ENCODE peak calls at places on chromosomes 6 and 20, in five cellular contexts. Q is B cell, J is right lobe of liver, K is ovary, O is brain microvascular endothelial cell. S is an unnamed sample.

GRCh38 chr6:3517350-3517749 is 60.5 kb upstream of the SLC22A23 start:
- DNase-seq in Q (no peak), J (no peak), K (no peak), O (peak; percentile 80), S (no peak)

GRCh38 chr6:158069800-158070195 is 88.1 kb downstream of the SYNJ2 start:
- DNase-seq in Q (no peak), J (no peak), K (no peak), O (peak; percentile 73), S (no peak)

GRCh38 chr20:53922901-53923314 is 147.5 kb downstream of the BCAS1 start:
- DNase-seq in Q (peak; percentile 69), J (no peak), K (no peak), O (no peak), S (no peak)

GRCh38 chr6:151294561-151295101 is 54.9 kb downstream of the AKAP12 start:
- DNase-seq in Q (no peak), J (no peak), K (no peak), O (peak; percentile 70), S (no peak)

GRCh38 chr6:32148722-32149576 is 2.8 kb downstream of the PRRT1 start:
- DNase-seq in Q (peak; percentile 66), J (peak; percentile 66), K (peak; percentile 65), O (peak; percentile 33), S (peak; percentile 68)

GRCh38 chr20:58538752-58539151 is 23.6 kb upstream of the APCDD1L start:
- DNase-seq in Q (no peak), J (no peak), K (no peak), O (peak; percentile 29), S (no peak)

GRCh38 chr6:160951187-160952030 is 40.2 kb upstream of the MAP3K4 start:
- DNase-seq in Q (no peak), J (no peak), K (no peak), O (no peak), S (no peak)

GRCh38 chr6:131914234-131914633 is 36.9 kb downstream of the CCN2 start:
- DNase-seq in Q (no peak), J (no peak), K (no peak), O (peak; percentile 50), S (no peak)

GRCh38 chr6:157893238-157893637 is 70.2 kb downstream of the SNX9 start:
- DNase-seq in Q (no peak), J (no peak), K (no peak), O (no peak), S (peak; percentile 26)

GRCh38 chr6:158475344-158476302 is 84.3 kb upstream of the TMEM181 start:
- DNase-seq in Q (peak; percentile 15), J (no peak), K (no peak), O (peak; percentile 38), S (no peak)

GRCh38 chr20:19015890-19016465 is 196.5 kb upstream of the SLC24A3 start:
- DNase-seq in Q (no peak), J (peak; percentile 27), K (no peak), O (no peak), S (no peak)

GRCh38 chr6:103783344-103783743 is 1076.4 kb downstream of the HACE1 start:
- DNase-seq in Q (no peak), J (no peak), K (peak; percentile 5), O (peak; percentile 1), S (no peak)

GRCh38 chr20:38277691-38278090 is 17.2 kb upstream of the KIAA1755 start:
- DNase-seq in Q (no peak), J (no peak), K (no peak), O (no peak), S (no peak)

GRCh38 chr6:107665386-107665785 is 158.7 kb downstream of the SCML4 start:
- DNase-seq in Q (no peak), J (no peak), K (no peak), O (no peak), S (no peak)

GRCh38 chr6:81613606-81614005 is 138.9 kb downstream of the TENT5A start:
- DNase-seq in Q (no peak), J (no peak), K (no peak), O (peak; percentile 53), S (no peak)

GRCh38 chr6:85126448-85127178 is 323.3 kb upstream of the NT5E start:
- DNase-seq in Q (no peak), J (peak; percentile 47), K (peak; percentile 16), O (peak; percentile 75), S (no peak)

GRCh38 chr20:2879148-2879547 is 5.9 kb downstream of the PTPRA start:
- DNase-seq in Q (no peak), J (no peak), K (no peak), O (peak; percentile 11), S (no peak)

GRCh38 chr6:2061880-2062279 is 183.5 kb downstream of the GMDS start:
- DNase-seq in Q (no peak), J (no peak), K (no peak), O (no peak), S (no peak)

GRCh38 chr6:147741419-147741818 is 232.9 kb downstream of the SAMD5 start:
- DNase-seq in Q (no peak), J (no peak), K (no peak), O (no peak), S (no peak)

GRCh38 chr6:146785001-146785585 is 186.3 kb downstream of the ADGB start:
- DNase-seq in Q (peak; percentile 9), J (no peak), K (no peak), O (peak; percentile 53), S (peak; percentile 5)

GRCh38 chr6:136792066-136792944 is at the start of gene MAP3K5:
- DNase-seq in Q (peak; percentile 96), J (peak; percentile 93), K (peak; percentile 90), O (peak; percentile 51), S (peak; percentile 92)

GRCh38 chr6:146741609-146742008 is 142.8 kb downstream of the ADGB start:
- DNase-seq in Q (no peak), J (no peak), K (no peak), O (peak; percentile 5), S (no peak)

GRCh38 chr6:134170844-134171243 is 118.4 kb upstream of the SLC2A12 start:
- DNase-seq in Q (no peak), J (no peak), K (peak; percentile 52), O (peak; percentile 39), S (no peak)

GRCh38 chr6:101454106-101454676 is 60.7 kb downstream of the GRIK2 start:
- DNase-seq in Q (no peak), J (no peak), K (no peak), O (no peak), S (no peak)

GRCh38 chr20:19633985-19634384 is 124.1 kb upstream of the RIN2 start:
- DNase-seq in Q (no peak), J (no peak), K (no peak), O (peak; percentile 25), S (no peak)

GRCh38 chr6:55822815-55823214 is 52.6 kb downstream of the BMP5 start:
- DNase-seq in Q (no peak), J (no peak), K (no peak), O (no peak), S (no peak)

DNA sequence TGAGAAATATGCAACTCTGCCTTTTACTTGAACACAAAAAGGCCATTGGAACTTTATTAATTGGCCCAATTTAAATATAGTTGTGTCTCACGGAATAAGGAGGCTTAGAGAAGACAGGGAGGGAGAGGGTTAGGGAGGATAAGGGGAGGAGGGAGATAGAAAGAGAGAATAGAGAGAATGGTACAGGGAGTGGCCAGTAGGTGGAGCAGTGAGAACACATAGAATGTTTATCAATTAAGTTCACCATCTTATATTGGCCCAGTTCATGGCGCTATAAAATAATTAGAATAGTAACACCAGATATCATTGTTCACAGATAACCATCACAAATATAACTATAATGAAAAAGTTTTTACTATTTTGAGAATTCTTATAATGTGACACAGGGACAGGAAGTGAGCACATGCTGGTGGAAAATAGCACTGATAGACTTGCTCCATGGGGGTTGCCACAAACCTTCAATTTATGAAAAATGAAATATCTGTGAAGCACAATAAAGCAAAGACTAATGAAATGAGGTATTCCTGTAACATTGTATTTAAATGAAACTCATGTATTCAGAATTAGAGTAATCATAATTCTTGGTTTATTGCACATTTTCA is 374.1 kb upstream of the MANEA start:
- DNase-seq in Q (peak; percentile 9), J (no peak), K (no peak), O (peak; percentile 16), S (no peak)
- TF ChIP-seq CTCF in Q (peak; percentile 70), J (peak; percentile 49), K (peak; percentile 59), O (peak; percentile 67), S (peak; percentile 45)

GRCh38 chr6:43171284-43172126 is 436 bp downstream of the SRF start:
- DNase-seq in Q (peak; percentile 68), J (no peak), K (peak; percentile 63), O (no peak), S (peak; percentile 50)
- TF ChIP-seq CTCF in Q (peak; percentile 75), J (peak; percentile 61), K (peak; percentile 83), O (peak; percentile 42), S (peak; percentile 10)

GRCh38 chr6:138285800-138286199 is 67.5 kb upstream of the PBOV1 start:
- DNase-seq in Q (no peak), J (no peak), K (no peak), O (no peak), S (no peak)
- TF ChIP-seq CTCF in Q (no peak), J (no peak), K (no peak), O (peak; percentile 31), S (no peak)

GRCh38 chr20:59813126-59813947 is 120.1 kb downstream of the SYCP2 start:
- DNase-seq in Q (no peak), J (no peak), K (no peak), O (no peak), S (no peak)
- TF ChIP-seq CTCF in Q (no peak), J (no peak), K (no peak), O (no peak), S (no peak)

GRCh38 chr20:6819599-6819998 is 52.1 kb downstream of the BMP2 start:
- DNase-seq in Q (no peak), J (no peak), K (no peak), O (no peak), S (no peak)
- TF ChIP-seq CTCF in Q (no peak), J (peak; percentile 43), K (no peak), O (peak; percentile 14), S (no peak)

S was measured in CD4-positive, alpha-beta T cell.